ENCODE peak calls at places on chromosome 1, in five cellular contexts. G is coronary artery; R is activated CD4-positive, alpha-beta T cell treated with anti-CD3 and anti-CD28 coated beads, Interleukin-2, amount 50 U/mL, for 24 hours; C is naive thymus-derived CD8-positive, alpha-beta T cell; Y is neural progenitor cell. O is an unnamed sample.

GRCh38 chr1:209876091-209876800 is 48.5 kb downstream of the UTP25 start:
- DNase-seq in C (no peak), R (no peak), G (no peak), Y (no peak), O (no peak)

GRCh38 chr1:77796695-77797405 is 17.4 kb downstream of the MIGA1 start:
- DNase-seq in G (no peak), C (no peak), Y (peak; percentile 4), R (no peak), O (no peak)

GRCh38 chr1:7117599-7118281 is 332.5 kb downstream of the CAMTA1 start:
- DNase-seq in R (no peak), Y (peak; percentile 64), C (no peak), G (no peak), O (peak; percentile 70)

GRCh38 chr1:21293537-21294265 is 3.4 kb upstream of the ECE1 start:
- DNase-seq in R (peak; percentile 52), G (no peak), C (peak; percentile 49), Y (no peak), O (peak; percentile 87)

GRCh38 chr1:52306227-52307006 is 59.6 kb downstream of the CC2D1B start:
- DNase-seq in Y (no peak), G (no peak), C (no peak), R (no peak), O (no peak)

GRCh38 chr1:85118751-85119150 is 70.5 kb upstream of the MCOLN3 start:
- DNase-seq in G (no peak), C (no peak), R (no peak), Y (no peak), O (no peak)

GRCh38 chr1:24318988-24319863 is at the start of gene GRHL3:
- DNase-seq in G (no peak), Y (no peak), R (no peak), C (no peak), O (no peak)

GRCh38 chr1:182910143-182910542 is 42.8 kb downstream of the SHCBP1L start:
- DNase-seq in R (no peak), Y (no peak), G (no peak), C (no peak), O (no peak)

GRCh38 chr1:178491721-178492120 is 5.0 kb downstream of the CLEC20A start:
- DNase-seq in G (no peak), C (no peak), R (no peak), Y (no peak), O (no peak)

GRCh38 chr1:84711091-84711490 is 20.8 kb upstream of the SSX2IP start:
- DNase-seq in C (no peak), Y (no peak), G (no peak), R (no peak), O (no peak)

GRCh38 chr1:84742653-84743052 is 52.4 kb upstream of the SSX2IP start:
- DNase-seq in R (no peak), G (no peak), C (no peak), Y (no peak), O (no peak)

GRCh38 chr1:202579806-202580205 is 130.4 kb downstream of the SYT2 start:
- DNase-seq in Y (no peak), R (no peak), C (no peak), G (peak; percentile 8), O (no peak)

GRCh38 chr1:82177190-82177589 is 376.5 kb downstream of the ADGRL2 start:
- DNase-seq in Y (no peak), C (no peak), G (no peak), R (no peak), O (no peak)

GRCh38 chr1:222081859-222082258 is 340.0 kb upstream of the DUSP10 start:
- DNase-seq in R (no peak), G (no peak), Y (no peak), C (no peak), O (no peak)

GRCh38 chr1:208269338-208269666 is 25.1 kb upstream of the PLXNA2 start:
- DNase-seq in Y (no peak), C (no peak), R (no peak), G (no peak), O (no peak)